ENCODE peak calls at places on chromosomes 12 and 14, in eight cellular contexts. Y, M, S, Z, U, R, I and K are unnamed samples. For H3K9me3, the result is how much of the 10 kb centered on the place peaks cover.

GRCh38 chr12:84270470-84271140 is 642.0 kb downstream of the SLC6A15 start:
- DNase-seq in M (no peak), Z (no peak), I (no peak), U (peak), Y (peak), S (no peak), R (no peak), K (no peak)

GRCh38 chr12:131699434-131699833 is 11.5 kb upstream of the SFSWAP start:
- DNase-seq in M (no peak), I (no peak), S (no peak), R (no peak), Z (no peak), U (no peak), Y (no peak), K (no peak)

GRCh38 chr14:56474419-56475022 is 105.1 kb upstream of the TMEM260 start:
- DNase-seq in R (peak), Z (no peak), S (no peak), M (no peak), Y (no peak), I (no peak), U (no peak), K (peak)

GRCh38 chr14:97224016-97224415 is 426.8 kb downstream of the VRK1 start:
- DNase-seq in Z (no peak), U (no peak), I (no peak), M (no peak), Y (no peak), R (peak), S (no peak), K (no peak)

GRCh38 chr12:12467701-12468218 is 94.9 kb downstream of the DUSP16 start:
- DNase-seq in I (no peak), R (no peak), U (no peak), M (no peak), S (peak), Z (no peak), Y (no peak), K (peak)

GRCh38 chr12:27785882-27786570 is 6.0 kb upstream of the MANSC4 start:
- DNase-seq in U (no peak), R (no peak), M (no peak), Y (no peak), Z (no peak), S (no peak), I (peak), K (no peak)

GRCh38 chr12:92226036-92226661 is 80.5 kb upstream of the BTG1 start:
- DNase-seq in R (no peak), U (no peak), Z (no peak), S (no peak), M (no peak), Y (no peak), I (no peak), K (no peak)

GRCh38 chr14:74516451-74517155 is 23.0 kb downstream of the ISCA2 start:
- DNase-seq in U (no peak), I (no peak), Z (no peak), S (no peak), R (peak), M (peak), Y (no peak), K (no peak)

GRCh38 chr14:76808990-76809389 is 3.7 kb downstream of the ANGEL1 start:
- DNase-seq in I (no peak), Z (no peak), R (no peak), M (no peak), S (no peak), Y (no peak), U (no peak), K (no peak)

GRCh38 chr14:76498536-76498935 is 122.6 kb downstream of the ESRRB start:
- DNase-seq in M (peak), U (no peak), Y (no peak), S (no peak), R (no peak), I (no peak), Z (no peak), K (no peak)

GRCh38 chr12:105462841-105463240 is 132.3 kb downstream of the C12orf75 start:
- DNase-seq in M (no peak), Z (no peak), U (no peak), R (no peak), I (no peak), S (no peak), Y (no peak), K (no peak)

GRCh38 chr14:89440997-89441909 is 24.2 kb upstream of the FOXN3 start:
- DNase-seq in R (no peak), Y (no peak), U (no peak), S (no peak), M (no peak), I (no peak), Z (no peak), K (no peak)

GRCh38 chr12:75623631-75624118 is 112.3 kb upstream of the KRR1 start:
- DNase-seq in U (no peak), Z (no peak), M (no peak), R (no peak), S (no peak), I (no peak), Y (no peak), K (no peak)

GRCh38 chr12:11650697-11651281 is 1.3 kb downstream of the ETV6 start:
- DNase-seq in I (no peak), S (no peak), Z (no peak), R (peak), U (no peak), M (no peak), Y (no peak), K (no peak)

GRCh38 chr12:27899151-27899661 is 73.3 kb downstream of the PTHLH start:
- DNase-seq in Z (no peak), U (no peak), S (no peak), I (peak), R (no peak), Y (no peak), M (no peak), K (peak)

GRCh38 chr12:118334939-118335567 is 37.7 kb downstream of the TAOK3 start:
- DNase-seq in M (no peak), Y (no peak), Z (no peak), R (no peak), U (no peak), I (no peak), S (no peak), K (no peak)
- H3K9me3 ChIP-seq in M (under half), Y (under half), Z (under half), R (under half), U (under half), I (under half), S (under half), K (under half)

DNA sequence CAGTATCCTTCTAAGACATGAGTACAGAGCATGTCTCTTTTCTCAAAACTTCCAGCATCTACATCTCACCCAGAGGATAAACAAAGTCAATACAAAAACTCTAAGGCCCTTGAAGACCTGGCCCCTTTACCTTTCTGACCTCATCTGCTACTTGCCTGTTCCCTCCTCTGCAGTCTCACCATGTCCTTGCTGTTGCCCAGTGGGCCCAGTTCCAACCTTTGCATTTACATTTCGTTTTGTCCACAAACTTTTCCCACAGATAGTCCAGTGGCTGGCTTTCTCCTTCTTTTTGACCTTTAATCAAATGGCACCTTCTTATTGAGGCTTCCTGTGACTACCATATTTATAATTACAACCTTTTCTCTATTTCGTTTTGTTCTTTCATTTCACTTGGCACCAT is 1.6 kb downstream of the IRAK4 start:
- DNase-seq in S (no peak), Z (no peak), R (no peak), I (no peak), M (no peak), U (no peak), Y (peak), K (no peak)
- H3K4me3 ChIP-seq in S (peak), Z (peak), R (no peak), I (peak), M (peak), U (peak), Y (peak), K (peak)

DNA sequence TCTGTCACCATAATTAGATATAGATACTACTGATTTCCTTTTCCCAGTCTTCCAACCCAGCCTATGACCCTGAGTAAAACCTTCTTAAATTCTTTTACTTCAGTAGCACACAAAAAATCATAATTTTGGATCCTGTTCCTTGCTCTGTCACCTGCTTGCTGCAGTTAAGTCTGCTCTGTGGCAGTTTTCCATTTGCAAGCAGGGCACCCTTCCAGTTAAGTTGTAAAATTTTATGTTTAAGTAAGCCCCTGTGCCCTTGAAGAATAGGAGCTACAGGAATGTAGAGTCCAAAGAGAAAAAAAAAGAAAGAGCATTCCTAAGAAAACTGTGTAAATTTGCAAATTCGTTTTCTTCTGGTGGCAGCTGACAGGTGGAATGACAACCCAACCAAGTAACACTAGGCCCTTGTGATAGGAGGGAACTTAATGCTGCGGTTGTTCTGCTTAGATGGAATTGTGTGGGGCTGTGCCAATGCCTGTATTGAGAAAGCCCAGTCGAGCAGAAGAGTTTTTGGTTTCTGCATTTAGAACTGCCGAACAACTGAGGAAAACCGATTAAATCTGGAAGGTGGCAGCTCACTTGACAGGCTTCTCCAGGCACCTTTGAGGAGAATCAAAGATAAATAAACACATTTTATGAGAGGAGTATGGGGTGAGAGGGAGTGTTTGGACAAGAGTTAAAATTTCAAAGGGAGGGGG is 279.9 kb downstream of the RAD51B start:
- DNase-seq in Y (no peak), S (no peak), U (no peak), Z (no peak), R (no peak), M (no peak), I (no peak), K (no peak)
- H3K9me3 ChIP-seq in Y (under half), S (under half), U (under half), Z (under half), R (under half), M (under half), I (under half), K (under half)

DNA sequence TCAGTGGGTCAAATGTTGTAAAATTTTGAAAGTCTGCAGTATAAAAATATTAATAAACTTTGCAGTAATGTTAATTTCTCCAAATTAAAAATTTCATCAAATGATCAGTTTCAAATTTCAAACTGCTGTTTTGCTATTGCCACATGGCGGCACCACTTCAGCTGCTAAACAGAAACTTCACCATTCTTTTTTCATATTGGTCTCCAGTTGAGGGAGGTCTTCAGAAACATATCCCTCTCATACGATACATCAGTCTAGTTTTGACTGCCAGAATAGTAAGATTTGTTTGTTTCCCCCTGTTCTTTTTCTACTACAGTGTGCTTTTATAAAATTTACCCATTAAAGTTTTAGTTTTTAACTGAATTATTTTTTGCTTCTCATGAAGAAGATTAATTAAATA is 4.2 kb upstream of the TRHDE start:
- DNase-seq in Y (no peak), Z (no peak), I (no peak), R (no peak), U (no peak), M (no peak), S (no peak), K (no peak)
- H3K4me3 ChIP-seq in Y (no peak), Z (no peak), I (peak), R (no peak), U (no peak), M (no peak), S (no peak), K (no peak)

DNA sequence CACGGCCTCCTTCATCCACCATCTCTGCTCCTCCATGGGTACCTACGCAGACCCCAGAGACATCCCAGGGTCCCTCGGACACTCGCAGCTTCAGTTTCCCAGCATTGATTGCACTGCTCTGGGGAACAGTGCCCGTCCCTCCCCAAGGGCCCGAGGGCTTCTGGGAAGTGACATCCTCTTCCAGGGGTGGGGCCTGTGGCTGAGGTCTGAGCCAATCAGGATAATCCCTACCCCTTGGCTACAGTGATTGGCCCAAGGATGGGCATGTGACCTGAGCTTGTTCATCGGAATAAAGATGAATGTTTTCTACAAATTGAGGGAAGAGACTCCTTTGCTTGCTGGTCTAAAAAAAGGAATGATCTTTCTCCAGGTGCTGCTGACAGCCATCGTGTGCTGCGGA is 37.3 kb upstream of the MYL2 start:
- DNase-seq in M (no peak), R (no peak), Z (no peak), Y (no peak), U (no peak), I (no peak), S (no peak), K (no peak)
- H3K9me3 ChIP-seq in M (under half), R (under half), Z (under half), Y (under half), U (under half), I (under half), S (under half), K (under half)